ENCODE peak calls at places on chromosomes 13 and 19, in four cellular contexts. I is hepatocyte, A is fibroblast of lung, C is GM23248. O is an unnamed sample.

GRCh38 chr19:19067276-19068072 is 3.7 kb downstream of the SLC25A42 start:
- DNase-seq in I (no peak), A (no peak), C (peak), O (no peak)

GRCh38 chr19:54955356-54955755 is 8.0 kb upstream of the NLRP7 start:
- DNase-seq in I (no peak), A (no peak), C (peak), O (no peak)

GRCh38 chr19:58261968-58262921 is 16.5 kb upstream of the ZNF8 start:
- DNase-seq in I (no peak), A (peak), C (peak), O (peak)

GRCh38 chr19:2032296-2032941 is 16.9 kb upstream of the BTBD2 start:
- DNase-seq in I (peak), A (peak), C (peak), O (peak)

GRCh38 chr13:81957121-81957520 is 1616.2 kb upstream of the SPRY2 start:
- DNase-seq in I (no peak), A (no peak), C (no peak), O (no peak)

GRCh38 chr13:101049166-101049850 is 367.0 kb downstream of the NALCN start:
- DNase-seq in I (no peak), A (no peak), C (peak), O (no peak)

GRCh38 chr13:26719356-26719945 is 41.1 kb downstream of the GPR12 start:
- DNase-seq in I (no peak), A (no peak), C (peak), O (no peak)

GRCh38 chr19:32691952-32692726 is 518 bp downstream of the NUDT19 start:
- DNase-seq in I (peak), A (peak), C (peak), O (peak)

GRCh38 chr19:15463865-15464371 is 426 bp downstream of the RASAL3 start:
- DNase-seq in I (no peak), A (no peak), C (no peak), O (no peak)

GRCh38 chr13:101416181-101417042 is at the start of gene NALCN:
- DNase-seq in I (peak), A (peak), C (peak), O (peak)

GRCh38 chr19:1445932-1446712 is 3.8 kb upstream of the APC2 start:
- DNase-seq in I (peak), A (no peak), C (no peak), O (no peak)

GRCh38 chr13:106464076-106464475 is 71.4 kb downstream of the EFNB2 start:
- DNase-seq in I (no peak), A (peak), C (no peak), O (no peak)

GRCh38 chr19:8552810-8553209 is 24.4 kb downstream of the MYO1F start:
- DNase-seq in I (no peak), A (peak), C (no peak), O (no peak)
- H2AFZ ChIP-seq in I (no peak), A (no peak), C (no peak), O (no peak)

GRCh38 chr13:79404985-79405384 is 1.1 kb downstream of the RBM26 start:
- DNase-seq in I (no peak), A (no peak), C (peak), O (no peak)
- H2AFZ ChIP-seq in I (peak), A (no peak), C (peak), O (peak)

GRCh38 chr19:42268704-42269517 is at the start of gene CIC:
- DNase-seq in I (peak), A (peak), C (peak), O (peak)
- H2AFZ ChIP-seq in I (no peak), A (peak), C (peak), O (peak)

GRCh38 chr19:38543286-38543806 is 74.4 kb downstream of the MAP4K1 start:
- DNase-seq in I (no peak), A (no peak), C (no peak), O (no peak)
- H2AFZ ChIP-seq in I (no peak), A (peak), C (peak), O (no peak)

DNA sequence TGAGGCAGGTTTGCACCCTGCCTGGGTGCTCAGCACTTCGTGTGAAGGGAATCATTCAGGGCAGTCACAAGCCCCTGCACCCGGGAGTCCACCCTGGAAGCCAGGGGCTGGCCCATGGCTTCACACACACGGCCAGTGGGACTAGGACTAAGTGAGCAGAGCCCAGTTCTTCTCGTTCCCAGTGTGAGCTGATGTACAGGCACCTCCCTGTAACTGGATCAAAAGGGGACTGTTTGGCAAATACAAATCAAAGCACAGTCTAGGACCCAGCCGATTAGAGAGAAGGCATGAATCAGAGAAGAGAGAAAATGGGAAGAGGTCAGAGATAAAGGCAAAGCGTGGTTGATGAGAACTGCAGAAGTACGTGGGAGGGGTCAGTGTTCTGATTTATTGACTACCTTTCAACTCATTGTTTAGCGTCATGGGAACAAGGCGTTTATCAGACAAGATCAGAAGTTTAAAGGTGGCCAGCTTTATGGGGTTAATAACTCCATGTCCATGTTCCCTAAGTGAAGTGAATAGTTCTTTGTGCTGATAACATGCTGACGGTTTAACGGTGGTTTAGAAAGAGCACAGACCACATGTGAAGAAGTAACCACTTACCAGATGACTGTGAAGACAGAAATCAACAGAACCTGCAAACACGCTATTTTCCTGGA is 30.3 kb upstream of the SPATA13 start:
- DNase-seq in I (no peak), A (no peak), C (no peak), O (no peak)
- H2AFZ ChIP-seq in I (no peak), A (no peak), C (no peak), O (no peak)

GRCh38 chr13:20294497-20294896 is 62.4 kb upstream of the GJB6 start:
- DNase-seq in I (no peak), A (no peak), C (no peak), O (no peak)
- H2AFZ ChIP-seq in I (no peak), A (no peak), C (no peak), O (no peak)